ENCODE peak calls at places on chromosomes 6 and 20, in ten cellular contexts. O is fibroblast of lung, Y is DND-41, E is HCT116, P is BJ, J is CD14-positive monocyte, A is brain microvascular endothelial cell, N is mesothelial cell of epicardium, R is body of pancreas, U is AG10803. V is an unnamed sample.

GRCh38 chr6:79033279-79033678 is 44.8 kb downstream of the PHIP start:
- DNase-seq in A (no peak), Y (no peak), N (no peak), U (no peak), O (no peak), P (no peak), E (no peak), R (no peak), J (no peak), V (no peak)

GRCh38 chr20:50508171-50508761 is 1.9 kb upstream of the PTPN1 start:
- DNase-seq in P (no peak), Y (no peak), N (no peak), A (no peak), U (peak; percentile 60), R (no peak), O (peak; percentile 76), E (no peak), J (no peak), V (no peak)

GRCh38 chr6:170459451-170459850 is 93.7 kb downstream of the PSMB1 start:
- DNase-seq in R (no peak), J (no peak), E (no peak), N (no peak), O (peak; percentile 60), A (peak; percentile 55), Y (no peak), P (no peak), U (peak; percentile 18), V (no peak)

GRCh38 chr6:96948631-96949030 is 24.1 kb downstream of the KLHL32 start:
- DNase-seq in R (no peak), E (no peak), U (no peak), O (no peak), A (no peak), P (no peak), N (no peak), Y (no peak), J (no peak), V (no peak)

GRCh38 chr20:50919567-50919966 is 11.7 kb downstream of the ADNP start:
- DNase-seq in P (no peak), U (peak; percentile 69), O (peak; percentile 70), J (no peak), A (peak; percentile 40), E (no peak), N (no peak), Y (no peak), R (peak; percentile 45), V (no peak)

GRCh38 chr20:46720019-46720418 is 10.6 kb downstream of the SLC2A10 start:
- DNase-seq in Y (no peak), U (no peak), O (peak; percentile 42), E (no peak), R (no peak), P (no peak), J (no peak), A (no peak), N (no peak), V (no peak)

GRCh38 chr6:116022841-116023380 is 37.8 kb downstream of the FRK start:
- DNase-seq in Y (no peak), P (no peak), J (no peak), E (no peak), A (no peak), O (no peak), U (peak; percentile 32), N (no peak), R (no peak), V (no peak)

GRCh38 chr6:69090132-69090531 is 455.1 kb downstream of the ADGRB3 start:
- DNase-seq in R (no peak), P (peak; percentile 86), O (peak; percentile 97), J (no peak), A (peak; percentile 89), U (peak; percentile 75), N (no peak), Y (no peak), E (no peak), V (no peak)

GRCh38 chr6:94478178-94479140 is 1059.1 kb upstream of the EPHA7 start:
- DNase-seq in O (no peak), U (no peak), Y (no peak), E (no peak), R (no peak), P (no peak), J (no peak), N (no peak), A (no peak), V (no peak)

GRCh38 chr20:58990651-58991445 is 9.8 kb downstream of the NELFCD start:
- DNase-seq in U (no peak), P (no peak), O (no peak), E (no peak), Y (no peak), N (no peak), A (no peak), J (no peak), R (no peak), V (no peak)

DNA sequence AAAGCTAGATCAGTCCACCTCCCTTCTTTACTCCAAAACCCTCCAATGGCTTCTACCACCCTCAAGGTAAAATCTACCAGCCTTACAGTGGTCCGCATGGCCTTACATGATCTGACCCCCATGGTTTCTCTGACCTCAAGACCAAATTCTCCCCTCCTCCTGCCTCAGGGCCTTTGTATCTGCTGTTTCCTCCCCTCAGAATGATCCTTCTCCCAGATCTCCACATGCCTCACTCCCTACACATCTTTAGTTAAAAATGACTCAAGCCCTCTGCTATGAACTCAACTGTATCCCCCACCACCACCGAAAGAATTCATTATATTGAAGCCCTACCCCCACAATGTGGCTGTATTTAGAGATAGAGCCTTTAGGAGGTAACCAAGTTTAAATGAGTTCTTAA is 4.1 kb downstream of the SLC23A2 start:
- DNase-seq in N (no peak), U (no peak), Y (no peak), E (no peak), A (no peak), O (peak; percentile 44), P (no peak), R (no peak), J (no peak), V (no peak)
- TF ChIP-seq CTCF in N (no peak), U (no peak), Y (no peak), E (no peak), A (no peak), O (no peak), P (no peak), R (no peak), J (no peak), V (no peak)

GRCh38 chr6:155832596-155832995 is 377.0 kb upstream of the NOX3 start:
- DNase-seq in O (peak; percentile 79), U (peak; percentile 1), P (no peak), E (no peak), N (no peak), R (no peak), A (peak; percentile 82), J (no peak), Y (no peak), V (no peak)
- TF ChIP-seq CTCF in O (no peak), U (no peak), P (no peak), E (no peak), N (no peak), R (no peak), A (peak; percentile 28), J (no peak), Y (no peak), V (no peak)

DNA sequence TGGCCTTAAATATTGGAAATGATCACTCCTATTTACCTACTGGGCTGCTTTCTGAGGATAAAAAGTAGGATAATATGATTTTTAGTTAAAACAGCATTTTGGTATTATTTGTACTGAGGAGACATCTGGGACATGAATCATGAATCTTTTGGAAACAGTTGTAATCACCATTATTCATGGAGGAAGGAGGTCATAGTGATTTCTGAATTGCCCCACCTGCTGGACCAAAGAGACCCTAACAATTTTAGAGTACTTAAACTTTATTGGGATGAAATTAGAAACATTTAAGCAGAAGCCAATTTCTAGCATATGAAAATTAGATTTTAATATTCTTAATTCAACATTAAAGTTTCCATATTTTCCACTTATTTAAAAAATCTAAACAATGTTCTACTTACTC is 108.4 kb upstream of the SIM1 start:
- DNase-seq in Y (no peak), U (peak; percentile 56), N (no peak), A (peak; percentile 50), O (peak; percentile 57), J (no peak), E (peak; percentile 16), R (no peak), P (no peak), V (no peak)
- TF ChIP-seq CTCF in Y (no peak), U (peak; percentile 58), N (peak; percentile 33), A (peak; percentile 59), O (peak; percentile 27), J (no peak), E (peak; percentile 47), R (peak; percentile 26), P (peak; percentile 37), V (no peak)

GRCh38 chr6:53751417-53751816 is 43.4 kb upstream of the LRRC1 start:
- DNase-seq in O (no peak), Y (no peak), N (no peak), P (no peak), R (no peak), A (no peak), U (no peak), E (no peak), J (no peak), V (no peak)

GRCh38 chr6:53754330-53754729 is 40.5 kb upstream of the LRRC1 start:
- DNase-seq in E (no peak), U (no peak), Y (no peak), A (no peak), N (no peak), J (no peak), R (no peak), P (no peak), O (no peak), V (no peak)

GRCh38 chr6:53752856-53753255 is 41.9 kb upstream of the LRRC1 start:
- DNase-seq in Y (no peak), P (peak; percentile 61), E (no peak), U (peak; percentile 72), O (peak; percentile 86), A (no peak), R (no peak), N (no peak), J (no peak), V (no peak)

GRCh38 chr6:53750112-53750511 is 44.7 kb upstream of the LRRC1 start:
- DNase-seq in E (no peak), N (no peak), U (no peak), P (no peak), R (no peak), O (no peak), A (no peak), J (no peak), Y (no peak), V (no peak)

GRCh38 chr6:53752440-53752839 is 42.4 kb upstream of the LRRC1 start:
- DNase-seq in O (no peak), A (no peak), Y (no peak), J (no peak), P (no peak), E (no peak), R (no peak), N (no peak), U (no peak), V (no peak)
- TF ChIP-seq CTCF in O (no peak), A (no peak), Y (no peak), J (no peak), P (no peak), E (no peak), R (no peak), N (no peak), U (no peak), V (no peak)

GRCh38 chr20:63498950-63499332 is at the start of gene EEF1A2:
- DNase-seq in O (no peak), A (no peak), Y (no peak), P (no peak), N (no peak), R (no peak), J (no peak), E (no peak), U (no peak), V (peak; percentile 66)
- TF ChIP-seq CTCF in O (no peak), A (no peak), Y (no peak), P (peak; percentile 31), N (no peak), R (peak; percentile 24), J (peak; percentile 28), E (peak; percentile 15), U (no peak), V (no peak)

V was measured in activated B cell treated with CpG ODN at 0.5 μM for 24 hours.